ENCODE peak calls at places on chromosome 12, in five cellular contexts. P is sciatic nerve, S is kidney tubule cell, G is BJ, E is MG63. T is an unnamed sample.

GRCh38 chr12:52247622-52248540 is 14.8 kb downstream of the KRT7 start:
- DNase-seq in P (no peak), S (peak), E (no peak), G (no peak), T (no peak)

GRCh38 chr12:68406134-68406576 is 74.0 kb upstream of the MDM1 start:
- DNase-seq in S (peak), E (peak), P (peak), G (peak), T (peak)

GRCh38 chr12:93378373-93379310 is 917 bp downstream of the NUDT4 start:
- DNase-seq in S (peak), P (peak), G (no peak), E (peak), T (no peak)

GRCh38 chr12:104181313-104181712 is 34.3 kb upstream of the TXNRD1 start:
- DNase-seq in G (no peak), P (no peak), E (no peak), S (peak), T (no peak)

GRCh38 chr12:5201554-5202243 is 158.0 kb downstream of the KCNA5 start:
- DNase-seq in E (no peak), S (peak), G (no peak), P (no peak), T (no peak)

GRCh38 chr12:65637150-65637549 is 187.1 kb upstream of the HMGA2 start:
- DNase-seq in P (no peak), E (no peak), S (no peak), G (no peak), T (no peak)

GRCh38 chr12:15677696-15678095 is 111.5 kb downstream of the EPS8 start:
- DNase-seq in P (no peak), S (no peak), G (no peak), E (no peak), T (no peak)

GRCh38 chr12:12715459-12716150 is 1.6 kb upstream of the CDKN1B start:
- DNase-seq in G (no peak), P (no peak), S (no peak), E (peak), T (no peak)

GRCh38 chr12:24109381-24110039 is 160.0 kb upstream of the SOX5 start:
- DNase-seq in P (no peak), G (no peak), S (peak), E (no peak), T (no peak)

GRCh38 chr12:101594700-101595099 is at the start of gene MYBPC1:
- DNase-seq in G (no peak), P (no peak), S (no peak), E (no peak), T (no peak)

GRCh38 chr12:48068457-48068856 is 37.4 kb downstream of the SENP1 start:
- DNase-seq in G (no peak), S (no peak), P (no peak), E (no peak), T (no peak)

GRCh38 chr12:46808955-46809697 is 16.7 kb downstream of the SLC38A4 start:
- DNase-seq in G (no peak), S (no peak), P (no peak), E (no peak), T (no peak)

GRCh38 chr12:65634626-65635331 is 189.5 kb upstream of the HMGA2 start:
- DNase-seq in P (no peak), S (peak), G (peak), E (no peak), T (no peak)

GRCh38 chr12:105561981-105562726 is 231.7 kb downstream of the C12orf75 start:
- DNase-seq in E (peak), P (no peak), S (peak), G (peak), T (no peak)

GRCh38 chr12:102888511-102888910 is 28.5 kb downstream of the PAH start:
- DNase-seq in S (no peak), G (no peak), P (no peak), E (no peak), T (no peak)

GRCh38 chr12:66371982-66372381 is 69.7 kb downstream of the HELB start:
- DNase-seq in G (no peak), S (no peak), E (no peak), P (no peak), T (no peak)

GRCh38 chr12:126557659-126558058 is 1492.4 kb downstream of the AACS start:
- DNase-seq in E (no peak), S (no peak), G (no peak), P (no peak), T (no peak)

GRCh38 chr12:14256139-14256538 is 109.3 kb upstream of the ATF7IP start:
- DNase-seq in S (no peak), G (no peak), E (no peak), P (no peak), T (no peak)